ENCODE peak calls at places on chromosomes 7 and 10, in ten cellular contexts. J is transverse colon, C is stomach, R is endothelial cell, O is upper lobe of right lung, X is tibial artery, E is astrocyte of the spinal cord, F is Calu3, G is IMR-90, N is heart left ventricle. S is an unnamed sample.

GRCh38 chr7:100897111-100897608 is 1.5 kb upstream of the ACHE start:
- DNase-seq in J (peak; percentile 76), C (peak; percentile 63), R (peak; percentile 66), O (peak; percentile 79), X (no peak), E (no peak), F (peak; percentile 49), G (no peak), N (peak; percentile 64), S (no peak)

GRCh38 chr10:66809402-66809801 is 116.4 kb upstream of the LRRTM3 start:
- DNase-seq in J (no peak), C (no peak), R (no peak), O (no peak), X (no peak), E (no peak), F (no peak), G (no peak), N (no peak), S (no peak)

GRCh38 chr7:36945612-36946400 is 221.5 kb upstream of the AOAH start:
- DNase-seq in J (peak; percentile 43), C (peak; percentile 76), R (no peak), O (no peak), X (no peak), E (no peak), F (no peak), G (no peak), N (no peak), S (no peak)

GRCh38 chr7:40105879-40106473 is 28.4 kb downstream of the MPLKIP start:
- DNase-seq in J (no peak), C (no peak), R (no peak), O (no peak), X (no peak), E (no peak), F (no peak), G (peak; percentile 10), N (no peak), S (no peak)

GRCh38 chr10:17861760-17862159 is 52.6 kb downstream of the MRC1 start:
- DNase-seq in J (no peak), C (no peak), R (no peak), O (no peak), X (no peak), E (no peak), F (no peak), G (no peak), N (no peak), S (no peak)

GRCh38 chr10:99595770-99596465 is 24.3 kb downstream of the SLC25A28 start:
- DNase-seq in J (peak; percentile 44), C (no peak), R (no peak), O (no peak), X (no peak), E (no peak), F (no peak), G (no peak), N (no peak), S (no peak)

GRCh38 chr10:6504296-6504695 is 75.8 kb downstream of the PRKCQ start:
- DNase-seq in J (no peak), C (no peak), R (no peak), O (no peak), X (no peak), E (no peak), F (no peak), G (no peak), N (no peak), S (no peak)

GRCh38 chr7:30928254-30928872 is 16.7 kb downstream of the AQP1 start:
- DNase-seq in J (no peak), C (peak; percentile 20), R (no peak), O (peak; percentile 23), X (peak; percentile 48), E (no peak), F (no peak), G (no peak), N (no peak), S (no peak)

GRCh38 chr10:131142446-131143380 is 168.8 kb downstream of the TCERG1L start:
- DNase-seq in J (no peak), C (no peak), R (no peak), O (peak; percentile 37), X (no peak), E (no peak), F (no peak), G (no peak), N (peak; percentile 11), S (no peak)

GRCh38 chr7:28792858-28793257 is 165.3 kb downstream of the TRIL start:
- DNase-seq in J (no peak), C (no peak), R (no peak), O (no peak), X (no peak), E (no peak), F (no peak), G (no peak), N (no peak), S (no peak)

GRCh38 chr10:132623996-132624846 is 86.6 kb downstream of the INPP5A start:
- DNase-seq in J (no peak), C (no peak), R (no peak), O (peak; percentile 35), X (peak; percentile 62), E (no peak), F (no peak), G (no peak), N (peak; percentile 15), S (no peak)

GRCh38 chr10:27742926-27743735 is 2.5 kb downstream of the MKX start:
- DNase-seq in J (peak; percentile 17), C (peak; percentile 34), R (peak; percentile 35), O (peak; percentile 70), X (peak; percentile 77), E (peak; percentile 34), F (peak; percentile 36), G (no peak), N (peak; percentile 26), S (peak; percentile 69)

GRCh38 chr7:117912421-117912820 is 39.2 kb upstream of the CTTNBP2 start:
- DNase-seq in J (no peak), C (no peak), R (no peak), O (no peak), X (no peak), E (no peak), F (no peak), G (no peak), N (no peak), S (no peak)

GRCh38 chr7:105473163-105473562 is 48.9 kb downstream of the PUS7 start:
- DNase-seq in J (no peak), C (no peak), R (no peak), O (no peak), X (no peak), E (peak; percentile 71), F (no peak), G (peak; percentile 91), N (no peak), S (no peak)

GRCh38 chr10:78164687-78165086 is 131.0 kb downstream of the RPS24 start:
- DNase-seq in J (no peak), C (no peak), R (no peak), O (no peak), X (no peak), E (no peak), F (no peak), G (no peak), N (no peak), S (no peak)

GRCh38 chr10:78162867-78163266 is 129.2 kb downstream of the RPS24 start:
- DNase-seq in J (no peak), C (no peak), R (no peak), O (no peak), X (no peak), E (no peak), F (no peak), G (peak; percentile 64), N (no peak), S (no peak)

GRCh38 chr10:78169214-78169613 is 135.6 kb downstream of the RPS24 start:
- DNase-seq in J (no peak), C (no peak), R (no peak), O (no peak), X (no peak), E (no peak), F (no peak), G (no peak), N (no peak), S (no peak)

GRCh38 chr10:78165172-78165571 is 131.5 kb downstream of the RPS24 start:
- DNase-seq in J (no peak), C (no peak), R (no peak), O (no peak), X (no peak), E (no peak), F (no peak), G (no peak), N (no peak), S (no peak)

GRCh38 chr10:78165617-78166016 is 132.0 kb downstream of the RPS24 start:
- DNase-seq in J (no peak), C (no peak), R (peak; percentile 29), O (no peak), X (no peak), E (no peak), F (no peak), G (no peak), N (no peak), S (no peak)
- TF ChIP-seq CTCF in J (no peak), C (no peak), R (no peak), O (no peak), X (no peak), E (peak; percentile 16), F (no peak), G (peak; percentile 25), N (no peak), S (peak; percentile 48)

DNA sequence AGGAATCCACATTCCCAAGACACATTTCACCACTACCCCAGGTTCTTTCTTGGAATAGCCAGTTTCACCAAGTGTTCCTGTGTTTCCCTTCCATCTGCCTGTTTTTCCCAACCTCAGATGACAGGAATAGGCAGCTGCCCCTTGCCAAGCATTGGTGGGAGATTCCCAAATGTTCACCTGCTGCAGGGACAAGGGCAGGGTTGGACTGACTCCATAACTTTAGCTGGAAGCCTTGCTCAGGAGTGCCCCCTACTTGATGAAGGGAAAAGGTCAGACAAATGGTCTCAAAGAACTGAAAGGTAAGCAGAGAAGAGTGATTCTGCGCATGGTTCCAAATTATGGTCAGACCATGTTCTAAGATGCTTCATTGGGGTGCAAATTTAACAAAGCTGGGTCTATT is 45.1 kb upstream of the LYZL1 start:
- DNase-seq in J (no peak), C (no peak), R (no peak), O (no peak), X (no peak), E (no peak), F (peak; percentile 32), G (no peak), N (no peak), S (no peak)
- TF ChIP-seq CTCF in J (no peak), C (peak; percentile 13), R (peak; percentile 51), O (peak; percentile 31), X (peak; percentile 25), E (peak; percentile 42), F (peak; percentile 26), G (peak; percentile 32), N (no peak), S (peak; percentile 35)

GRCh38 chr10:43202224-43202656 is 64.0 kb downstream of the CSGALNACT2 start:
- DNase-seq in J (peak; percentile 34), C (peak; percentile 26), R (peak; percentile 50), O (peak; percentile 79), X (peak; percentile 67), E (no peak), F (peak; percentile 51), G (no peak), N (peak; percentile 39), S (peak; percentile 67)
- TF ChIP-seq CTCF in J (peak; percentile 48), C (peak; percentile 43), R (peak; percentile 62), O (peak; percentile 69), X (no peak), E (peak; percentile 59), F (peak; percentile 52), G (peak; percentile 47), N (peak; percentile 35), S (peak; percentile 75)

DNA sequence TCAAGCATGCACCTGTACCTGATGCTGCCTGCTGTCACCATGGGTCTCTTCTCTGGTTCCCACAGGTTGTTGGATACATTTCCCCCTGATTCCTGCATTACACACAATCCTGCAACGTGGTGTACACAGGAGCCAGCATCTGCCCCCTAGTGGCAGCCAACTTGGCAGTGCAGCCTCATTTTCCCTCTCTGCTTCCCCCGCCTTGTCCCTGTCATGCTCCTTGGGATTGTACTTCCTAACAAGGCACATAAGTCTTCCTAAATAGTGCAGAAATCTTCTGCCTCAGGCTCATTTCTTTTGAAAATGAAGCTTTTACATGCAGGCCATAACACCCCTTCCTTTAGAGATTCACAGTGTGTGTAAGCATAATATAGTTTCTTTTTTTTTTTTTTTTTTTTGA is 387.5 kb downstream of the CCSER2 start:
- DNase-seq in J (peak; percentile 23), C (no peak), R (peak; percentile 72), O (no peak), X (no peak), E (peak; percentile 1), F (peak; percentile 34), G (peak; percentile 8), N (no peak), S (no peak)
- TF ChIP-seq CTCF in J (peak; percentile 45), C (no peak), R (peak; percentile 81), O (peak; percentile 45), X (no peak), E (peak; percentile 58), F (peak; percentile 20), G (peak; percentile 51), N (peak; percentile 21), S (peak; percentile 78)